ENCODE peak calls at places on chromosomes 3 and 15, in five cellular contexts. B, S, Q, W and C are unnamed samples.

GRCh38 chr3:4447600-4448561 is 19.2 kb downstream of the SUMF1 start:
- DNase-seq in W (no peak), B (no peak), S (no peak), Q (no peak), C (peak)

GRCh38 chr3:127700406-127700805 is 27.7 kb downstream of the ABTB1 start:
- DNase-seq in B (no peak), Q (no peak), W (no peak), S (no peak), C (no peak)

GRCh38 chr3:48473617-48473952 is 27.0 kb downstream of the ATRIP start:
- DNase-seq in B (no peak), W (no peak), Q (no peak), S (no peak), C (no peak)

GRCh38 chr15:29126208-29126536 is 143.4 kb downstream of the NSMCE3 start:
- DNase-seq in Q (no peak), S (no peak), B (no peak), W (no peak), C (no peak)

GRCh38 chr3:61087465-61087864 is 163.8 kb downstream of the FHIT start:
- DNase-seq in B (no peak), W (no peak), Q (no peak), S (no peak), C (no peak)

GRCh38 chr15:54227569-54227968 is 249.3 kb downstream of the UNC13C start:
- DNase-seq in W (no peak), B (no peak), Q (no peak), S (no peak), C (no peak)

GRCh38 chr3:31277582-31277981 is 255.1 kb upstream of the STT3B start:
- DNase-seq in W (no peak), B (peak), Q (no peak), S (no peak), C (no peak)

GRCh38 chr15:96053039-96054021 is 277.2 kb upstream of the NR2F2 start:
- DNase-seq in B (peak), S (no peak), Q (no peak), W (peak), C (peak)

GRCh38 chr3:129001817-129002572 is 891 bp downstream of the EFCC1 start:
- DNase-seq in W (peak), S (no peak), B (peak), Q (no peak), C (peak)

GRCh38 chr3:150823277-150823676 is 60.3 kb upstream of the SIAH2 start:
- DNase-seq in B (no peak), Q (no peak), W (no peak), S (no peak), C (no peak)

GRCh38 chr3:128727059-128727458 is 1.1 kb downstream of the RAB7A start:
- DNase-seq in Q (no peak), S (no peak), B (no peak), W (no peak), C (no peak)

GRCh38 chr3:76107935-76108570 is 322.7 kb upstream of the ZNF717 start:
- DNase-seq in B (peak), S (peak), W (peak), Q (peak), C (peak)

GRCh38 chr3:141271279-141272033 is 39.8 kb downstream of the PXYLP1 start:
- DNase-seq in Q (no peak), B (no peak), W (no peak), S (no peak), C (no peak)

GRCh38 chr3:140942221-140943104 is 827 bp downstream of the SLC25A36 start:
- DNase-seq in B (peak), W (peak), Q (peak), S (peak), C (peak)

GRCh38 chr3:113695426-113695817 is 1.0 kb downstream of the USF3 start:
- DNase-seq in B (no peak), Q (peak), S (no peak), W (no peak), C (no peak)

GRCh38 chr3:185316740-185317407 is 46.1 kb upstream of the MAP3K13 start:
- DNase-seq in Q (peak), W (no peak), B (no peak), S (no peak), C (no peak)

GRCh38 chr15:79373068-79373467 is 59.1 kb upstream of the MINAR1 start:
- DNase-seq in S (no peak), W (no peak), Q (no peak), B (no peak), C (no peak)

GRCh38 chr3:14346642-14347041 is 55.8 kb upstream of the SLC6A6 start:
- DNase-seq in S (no peak), B (no peak), Q (no peak), W (no peak), C (no peak)

GRCh38 chr3:66367979-66368378 is 132.8 kb downstream of the LRIG1 start:
- DNase-seq in W (no peak), B (no peak), S (no peak), Q (no peak), C (no peak)

GRCh38 chr15:25439456-25439836 is 622 bp upstream of the UBE3A start:
- DNase-seq in S (no peak), W (no peak), Q (peak), B (peak), C (no peak)

GRCh38 chr3:175598740-175599139 is 739.6 kb downstream of the NAALADL2 start:
- DNase-seq in W (no peak), Q (no peak), S (no peak), B (no peak), C (no peak)

GRCh38 chr15:60480149-60480548 is 1.2 kb upstream of the ICE2 start:
- DNase-seq in B (no peak), Q (no peak), S (no peak), W (no peak), C (no peak)

GRCh38 chr3:37980477-37981347 is 9.9 kb upstream of the VILL start:
- DNase-seq in W (no peak), S (no peak), Q (no peak), B (no peak), C (no peak)